ENCODE peak calls at places on chromosomes 12 and 14, in four cellular contexts. One of them, this sample, is unnamed.

GRCh38 chr14:35292770-35293561 is 784 bp downstream of the PSMA6 start:
- DNase-seq in tibial nerve: no peak
- DNase-seq in ovary: no peak
- DNase-seq in H1: no peak
- DNase-seq in this sample: no peak

GRCh38 chr14:37585101-37585479 is 10.0 kb downstream of the FOXA1 start:
- DNase-seq in tibial nerve: no peak
- DNase-seq in ovary: no peak
- DNase-seq in H1: no peak
- DNase-seq in this sample: peak; percentile 58

GRCh38 chr12:104653730-104654328 is 197.1 kb downstream of the CHST11 start:
- DNase-seq in tibial nerve: no peak
- DNase-seq in ovary: no peak
- DNase-seq in H1: no peak
- DNase-seq in this sample: no peak

GRCh38 chr14:87643005-87643404 is 350.0 kb downstream of the GALC start:
- DNase-seq in tibial nerve: peak; percentile 47
- DNase-seq in ovary: no peak
- DNase-seq in H1: no peak
- DNase-seq in this sample: no peak

GRCh38 chr12:49330032-49330619 is 6.9 kb downstream of the C1QL4 start:
- DNase-seq in tibial nerve: no peak
- DNase-seq in ovary: no peak
- DNase-seq in H1: no peak
- DNase-seq in this sample: no peak

GRCh38 chr14:83520837-83521236 is 1987.2 kb upstream of the SEL1L start:
- DNase-seq in tibial nerve: no peak
- DNase-seq in ovary: no peak
- DNase-seq in H1: no peak
- DNase-seq in this sample: no peak

GRCh38 chr12:122336015-122336946 is 70.0 kb upstream of the VPS33A start:
- DNase-seq in tibial nerve: no peak
- DNase-seq in ovary: no peak
- DNase-seq in H1: no peak
- DNase-seq in this sample: no peak

GRCh38 chr12:21918456-21918855 is 22.8 kb downstream of the ABCC9 start:
- DNase-seq in tibial nerve: no peak
- DNase-seq in ovary: no peak
- DNase-seq in H1: no peak
- DNase-seq in this sample: no peak

GRCh38 chr12:122870163-122870842 is 25.6 kb downstream of the VPS37B start:
- DNase-seq in tibial nerve: no peak
- DNase-seq in ovary: no peak
- DNase-seq in H1: no peak
- DNase-seq in this sample: no peak

GRCh38 chr12:123364532-123365140 is at the start of gene SBNO1:
- DNase-seq in tibial nerve: peak; percentile 88
- DNase-seq in ovary: peak; percentile 93
- DNase-seq in H1: peak; percentile 60
- DNase-seq in this sample: peak; percentile 86

GRCh38 chr12:12819752-12820311 is 6.7 kb downstream of the DDX47 start:
- DNase-seq in tibial nerve: no peak
- DNase-seq in ovary: no peak
- DNase-seq in H1: no peak
- DNase-seq in this sample: no peak

GRCh38 chr14:20428010-20428365 is 8.0 kb downstream of the KLHL33 start:
- DNase-seq in tibial nerve: no peak
- DNase-seq in ovary: no peak
- DNase-seq in H1: no peak
- DNase-seq in this sample: no peak
- H3K4me3 ChIP-seq in tibial nerve: no peak overlapping the region
- H3K4me3 ChIP-seq in ovary: no peak overlapping the region
- H3K4me3 ChIP-seq in H1: no peak overlapping the region
- H3K4me3 ChIP-seq in this sample: no peak overlapping the region

DNA sequence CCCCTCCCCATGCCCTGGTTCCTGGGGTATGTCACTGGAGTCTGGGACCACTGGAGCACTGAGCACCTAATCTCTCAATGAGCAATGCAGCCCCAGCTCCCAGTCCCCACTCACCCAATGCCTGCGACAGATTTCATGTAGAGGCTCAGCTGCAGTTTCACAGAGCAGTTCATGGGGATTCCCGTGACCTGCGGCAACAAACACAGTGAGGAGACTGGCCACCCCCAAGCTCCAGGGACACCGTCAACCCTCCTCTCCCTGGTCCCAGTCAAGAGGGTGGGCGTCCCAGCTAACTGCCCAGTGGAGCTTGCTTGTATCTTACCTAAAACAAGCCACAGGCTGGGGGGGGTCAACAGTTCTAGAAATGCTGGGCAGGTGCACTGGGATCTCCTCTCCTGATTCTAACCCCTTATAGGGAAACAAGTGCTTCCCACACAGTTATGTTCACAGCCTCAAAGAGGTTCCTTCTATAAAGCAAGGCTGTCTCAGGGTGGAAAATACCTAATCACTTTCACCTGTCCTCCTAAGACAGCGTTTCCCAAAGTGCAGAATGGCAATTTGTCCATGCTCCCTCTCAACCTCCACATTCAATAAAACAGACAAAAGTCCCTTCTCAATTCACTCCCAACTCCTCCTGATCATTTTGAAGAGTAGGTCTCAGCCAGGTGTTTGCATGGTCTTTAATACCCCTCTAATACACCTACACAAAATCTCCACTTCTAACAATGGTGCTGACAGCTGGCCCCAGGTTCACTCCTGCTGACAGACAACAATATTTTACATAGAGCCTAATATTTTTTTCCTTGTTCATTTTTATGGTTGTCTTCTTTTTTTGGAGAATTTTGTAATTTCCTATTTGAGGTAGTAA is 68.3 kb downstream of the SCARB1 start:
- DNase-seq in tibial nerve: no peak
- DNase-seq in ovary: no peak
- DNase-seq in H1: no peak
- DNase-seq in this sample: no peak
- TF ChIP-seq POLR2A in tibial nerve: no peak
- TF ChIP-seq POLR2A in ovary: no peak
- TF ChIP-seq POLR2A in H1: no peak
- TF ChIP-seq POLR2A in this sample: no peak

DNA sequence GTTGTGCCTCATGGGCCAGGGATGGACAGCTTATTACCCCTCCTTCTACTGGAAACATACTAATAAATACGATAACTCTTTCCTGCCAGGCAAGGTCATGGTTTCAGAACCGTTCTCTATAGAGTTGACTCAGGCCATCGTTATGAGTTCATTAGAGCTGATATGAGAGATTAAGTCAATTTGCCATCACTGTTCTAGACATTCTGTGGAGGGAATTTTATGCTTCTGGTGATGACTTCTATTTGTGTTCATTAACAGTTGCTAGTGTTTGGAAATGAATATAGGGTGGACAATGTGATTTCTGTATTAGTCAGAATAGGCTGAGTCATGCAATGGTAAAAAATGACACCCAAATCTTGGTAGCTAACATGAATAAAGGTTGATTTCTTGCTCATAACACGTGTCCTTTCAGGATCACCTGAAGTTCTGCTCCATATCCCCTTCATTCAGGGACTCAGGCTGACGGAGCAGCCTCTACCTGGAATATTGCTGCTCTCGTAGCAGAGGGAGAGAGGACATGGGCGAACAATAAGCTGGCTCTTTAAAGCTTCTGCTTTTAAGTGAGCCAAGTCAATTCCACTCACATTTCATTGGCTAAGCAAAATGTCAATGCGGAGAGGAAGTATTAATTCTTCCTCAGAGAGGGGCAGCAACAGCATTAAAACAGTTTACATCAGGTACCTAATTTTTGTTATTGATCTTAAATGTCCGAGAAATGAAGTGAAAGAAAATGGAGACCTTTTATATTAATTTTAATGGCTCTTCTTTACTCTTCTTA is 18.6 kb upstream of the TBPL2 start:
- DNase-seq in tibial nerve: no peak
- DNase-seq in ovary: no peak
- DNase-seq in H1: no peak
- DNase-seq in this sample: no peak
- TF ChIP-seq EP300 in tibial nerve: no peak
- TF ChIP-seq EP300 in ovary: no peak
- TF ChIP-seq EP300 in H1: no peak
- TF ChIP-seq EP300 in this sample: no peak

DNA sequence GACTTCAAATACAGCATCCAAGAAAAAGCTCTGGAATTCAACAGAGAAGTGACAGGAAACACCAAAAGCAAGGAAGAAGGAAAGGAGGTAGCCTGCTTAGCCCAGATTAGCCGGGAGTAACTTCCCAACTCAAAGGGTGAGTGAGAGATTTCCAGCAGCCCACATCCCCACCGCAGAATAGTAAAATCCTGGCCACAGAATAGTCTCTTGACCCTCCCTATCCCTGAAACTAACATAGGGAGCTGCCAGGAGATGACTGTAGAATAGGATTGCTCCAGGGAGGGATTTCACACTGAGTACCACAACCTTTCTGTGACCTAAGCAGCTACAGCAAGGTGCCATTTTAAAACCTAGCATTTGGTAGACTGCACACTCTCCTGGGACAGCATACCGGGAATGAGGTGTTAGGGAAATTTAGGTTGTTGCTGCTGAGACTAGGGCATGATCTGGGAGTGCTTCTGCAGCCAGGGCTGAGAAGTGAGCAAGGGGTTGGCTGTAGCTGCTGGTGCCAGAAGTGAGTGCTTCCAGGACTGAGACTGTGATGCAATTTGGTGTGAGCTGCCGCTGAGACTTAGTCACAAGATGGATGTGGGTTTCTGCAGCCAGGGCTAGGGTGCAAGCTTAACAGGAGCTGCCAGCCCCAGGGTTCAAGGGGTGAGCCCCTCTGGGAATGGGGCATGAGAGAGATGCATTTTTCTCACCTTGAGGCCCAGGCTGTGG is 66.0 kb downstream of the TMTC3 start:
- DNase-seq in tibial nerve: peak; percentile 23
- DNase-seq in ovary: no peak
- DNase-seq in H1: no peak
- DNase-seq in this sample: no peak
- H3K4me3 ChIP-seq in tibial nerve: no peak overlapping the region
- H3K4me3 ChIP-seq in ovary: no peak overlapping the region
- H3K4me3 ChIP-seq in H1: no peak overlapping the region
- H3K4me3 ChIP-seq in this sample: no peak overlapping the region